ENCODE peak calls at places on chromosomes 2 and 18, in four cellular contexts. M, Z, L and N are unnamed samples.
A peak's percentile ranks its signal among the peaks of the same experiment; 100 is the strongest.

GRCh38 chr2:328761-329160 is 40.9 kb upstream of the ALKAL2 start:
- DNase-seq in L (no peak), M (no peak), Z (no peak), N (no peak)

GRCh38 chr2:15640291-15640711 is 48.6 kb downstream of the DDX1 start:
- DNase-seq in Z (no peak), L (no peak), M (no peak), N (no peak)

GRCh38 chr2:105294844-105295481 is 34.6 kb downstream of the TGFBRAP1 start:
- DNase-seq in L (no peak), M (no peak), Z (no peak), N (no peak)

GRCh38 chr2:109162999-109163398 is 34.0 kb downstream of the SH3RF3 start:
- DNase-seq in M (no peak), Z (no peak), L (no peak), N (peak; percentile 77)

GRCh38 chr2:201642579-201643215 is 606 bp downstream of the TMEM237 start:
- DNase-seq in M (peak; percentile 90), L (peak; percentile 95), Z (peak; percentile 84), N (peak; percentile 87)

GRCh38 chr2:155643056-155643775 is 689.3 kb downstream of the NR4A2 start:
- DNase-seq in L (no peak), M (no peak), Z (no peak), N (no peak)

GRCh38 chr2:24761866-24762265 is 31.3 kb downstream of the PTRHD1 start:
- DNase-seq in Z (no peak), M (no peak), L (no peak), N (no peak)

GRCh38 chr2:158115202-158115783 is 13.6 kb downstream of the UPP2 start:
- DNase-seq in Z (no peak), L (no peak), M (no peak), N (no peak)

GRCh38 chr2:233005096-233005495 is 8.0 kb downstream of the NGEF start:
- DNase-seq in Z (no peak), L (peak; percentile 53), M (peak; percentile 13), N (peak; percentile 2)

GRCh38 chr2:238294046-238294392 is 5.6 kb upstream of the PER2 start:
- DNase-seq in L (peak; percentile 70), Z (no peak), M (no peak), N (no peak)

GRCh38 chr2:59997371-59997770 is 556.1 kb downstream of the BCL11A start:
- DNase-seq in M (no peak), L (no peak), Z (no peak), N (no peak)
- H3K4me3 ChIP-seq in M (no peak overlapping the region), L (no peak overlapping the region), Z (no peak overlapping the region), N (no peak overlapping the region)

DNA sequence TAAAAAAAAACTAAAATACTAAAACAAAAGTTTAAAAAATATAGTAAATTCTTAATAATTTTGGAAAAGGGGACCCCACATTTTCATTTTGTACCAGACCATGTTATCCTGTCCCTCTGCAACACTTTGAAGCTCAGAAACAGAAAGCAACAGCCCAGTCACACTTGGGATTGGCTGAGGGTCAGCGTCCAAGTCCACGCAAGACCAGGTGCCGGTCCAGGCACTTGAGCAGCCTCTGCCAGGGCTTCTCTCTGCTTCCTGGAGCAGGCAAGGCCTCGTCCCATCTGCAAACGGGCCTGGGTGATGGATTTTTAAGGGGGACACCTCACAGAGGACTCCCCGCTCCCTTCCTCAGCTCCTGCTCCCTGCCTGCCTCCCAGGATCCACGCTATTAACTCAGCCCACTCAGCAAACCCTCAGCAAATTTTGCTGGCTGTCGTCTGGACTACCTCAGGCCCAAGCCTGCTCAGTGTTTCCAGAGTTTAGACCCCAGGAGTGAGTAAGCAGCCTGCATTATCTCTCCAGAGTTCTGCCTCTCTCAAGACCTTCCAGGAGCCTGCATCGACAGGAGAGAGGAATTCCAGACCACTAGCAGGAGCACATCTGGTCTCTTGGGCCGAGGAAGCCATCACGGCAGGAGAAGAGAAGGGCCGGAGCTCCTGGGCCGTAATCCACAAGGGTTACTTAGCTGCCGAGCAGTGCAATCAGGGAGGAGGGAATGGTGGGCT is 88.7 kb upstream of the STPG4 start:
- DNase-seq in L (no peak), Z (no peak), M (no peak), N (no peak)
- TF ChIP-seq POLR2AphosphoS5 in L (no peak), Z (peak; percentile 40), M (no peak), N (no peak)

GRCh38 chr2:132009874-132010521 is 151.8 kb downstream of the ANKRD30BL start:
- DNase-seq in M (no peak), L (no peak), Z (no peak), N (no peak)

GRCh38 chr2:132009177-132009873 is 152.4 kb downstream of the ANKRD30BL start:
- DNase-seq in M (no peak), L (no peak), Z (no peak), N (no peak)
- H3K4me3 ChIP-seq in M (peak overlapping the region; percentile 38), L (no peak overlapping the region), Z (peak overlapping the region; percentile 40), N (peak overlapping the region; percentile 39)

GRCh38 chr18:76336241-76336640 is 158.8 kb downstream of the ZNF516 start:
- DNase-seq in L (no peak), Z (no peak), M (no peak), N (no peak)
- TF ChIP-seq POLR2AphosphoS5 in L (no peak), Z (no peak), M (no peak), N (no peak)

GRCh38 chr2:203763425-203764272 is 57.2 kb downstream of the CD28 start:
- DNase-seq in L (no peak), Z (no peak), M (no peak), N (no peak)
- H3K4me3 ChIP-seq in L (no peak overlapping the region), Z (no peak overlapping the region), M (no peak overlapping the region), N (no peak overlapping the region)

DNA sequence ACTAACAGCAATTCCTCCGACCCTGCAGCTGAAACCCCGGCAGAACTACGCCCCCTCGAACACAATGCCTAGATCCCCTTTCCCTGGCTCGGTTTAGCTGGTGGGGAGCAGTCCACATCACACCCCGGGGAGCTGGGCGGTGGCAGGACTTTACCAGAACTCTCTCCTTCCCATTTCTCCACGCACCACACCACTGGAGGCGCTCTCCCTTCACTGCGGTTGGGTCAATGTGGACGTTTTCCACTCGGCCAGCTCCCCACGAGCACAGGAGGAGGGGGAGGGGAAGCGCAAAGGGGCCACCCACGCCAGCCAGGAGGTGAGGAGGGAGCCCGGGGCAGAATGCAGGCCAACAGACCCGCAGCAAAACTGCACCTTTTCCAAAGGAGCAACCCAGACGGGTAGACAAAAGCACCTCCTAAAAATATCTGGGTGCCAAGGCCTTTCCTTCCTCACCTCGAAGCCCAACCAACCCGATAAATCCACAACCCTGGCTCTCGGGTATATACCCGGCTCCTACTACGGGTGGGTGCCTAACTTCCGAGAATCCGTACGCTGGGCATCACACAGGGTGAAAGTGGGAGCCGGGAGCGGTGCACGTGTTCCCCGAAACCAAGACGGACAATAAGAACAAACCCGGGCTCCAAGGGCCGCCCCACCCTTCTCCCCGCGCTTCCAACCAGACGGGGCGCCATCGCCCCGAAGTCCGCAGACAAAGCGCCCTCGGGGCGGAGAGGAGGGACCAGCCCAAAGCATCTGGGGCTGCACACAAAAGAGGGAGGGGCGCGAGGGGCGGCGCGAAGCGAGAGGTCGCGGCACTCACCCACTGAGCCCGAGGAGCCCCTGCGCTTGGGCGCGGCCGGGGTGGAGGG is 1.1 kb downstream of the RTN4 start:
- DNase-seq in Z (peak; percentile 92), L (peak; percentile 93), M (peak; percentile 93), N (peak; percentile 86)
- TF ChIP-seq POLR2AphosphoS5 in Z (peak; percentile 41), L (peak; percentile 69), M (peak; percentile 12), N (peak; percentile 86)

DNA sequence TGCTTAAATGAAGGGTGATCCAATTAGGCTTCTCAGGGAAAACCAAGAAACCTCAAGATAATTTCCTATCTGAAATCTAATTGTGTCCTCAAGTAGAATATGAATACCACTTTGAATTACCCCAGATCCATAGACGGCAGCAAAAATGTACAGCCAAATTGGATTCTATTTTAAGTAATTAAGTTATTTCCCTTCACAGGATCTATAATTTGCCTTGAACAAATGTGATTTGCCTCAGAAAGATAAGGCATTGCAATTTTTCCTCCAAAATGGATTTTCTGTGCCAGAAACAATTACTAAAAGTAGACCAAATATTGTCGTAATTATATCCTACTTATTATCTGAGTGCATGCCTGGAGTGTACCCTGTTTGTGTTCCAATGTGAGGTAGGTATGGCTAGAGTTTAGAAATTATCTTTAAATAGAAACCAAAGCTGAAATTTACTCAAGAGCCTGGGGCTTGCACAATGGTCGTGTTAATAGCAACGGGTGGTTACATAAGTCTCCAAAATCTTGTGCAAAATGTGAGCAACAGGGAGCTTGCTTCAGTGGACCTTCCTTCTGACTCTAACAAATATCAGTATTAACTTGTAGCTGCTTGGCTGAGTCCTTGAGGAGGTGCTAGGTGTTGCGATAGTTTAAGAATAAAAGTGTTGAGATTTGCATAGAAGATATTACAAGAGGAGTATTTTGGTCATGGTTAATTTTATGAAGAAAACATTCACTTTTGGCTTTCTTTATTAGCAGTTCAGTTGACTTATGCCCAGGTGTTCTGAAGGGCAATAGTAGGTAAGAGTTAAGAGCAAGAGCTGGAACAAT is 4.8 kb downstream of the CXCR4 start:
- DNase-seq in Z (no peak), M (no peak), L (no peak), N (no peak)
- H3K4me3 ChIP-seq in Z (no peak overlapping the region), M (no peak overlapping the region), L (peak overlapping the region; percentile 64), N (no peak overlapping the region)

DNA sequence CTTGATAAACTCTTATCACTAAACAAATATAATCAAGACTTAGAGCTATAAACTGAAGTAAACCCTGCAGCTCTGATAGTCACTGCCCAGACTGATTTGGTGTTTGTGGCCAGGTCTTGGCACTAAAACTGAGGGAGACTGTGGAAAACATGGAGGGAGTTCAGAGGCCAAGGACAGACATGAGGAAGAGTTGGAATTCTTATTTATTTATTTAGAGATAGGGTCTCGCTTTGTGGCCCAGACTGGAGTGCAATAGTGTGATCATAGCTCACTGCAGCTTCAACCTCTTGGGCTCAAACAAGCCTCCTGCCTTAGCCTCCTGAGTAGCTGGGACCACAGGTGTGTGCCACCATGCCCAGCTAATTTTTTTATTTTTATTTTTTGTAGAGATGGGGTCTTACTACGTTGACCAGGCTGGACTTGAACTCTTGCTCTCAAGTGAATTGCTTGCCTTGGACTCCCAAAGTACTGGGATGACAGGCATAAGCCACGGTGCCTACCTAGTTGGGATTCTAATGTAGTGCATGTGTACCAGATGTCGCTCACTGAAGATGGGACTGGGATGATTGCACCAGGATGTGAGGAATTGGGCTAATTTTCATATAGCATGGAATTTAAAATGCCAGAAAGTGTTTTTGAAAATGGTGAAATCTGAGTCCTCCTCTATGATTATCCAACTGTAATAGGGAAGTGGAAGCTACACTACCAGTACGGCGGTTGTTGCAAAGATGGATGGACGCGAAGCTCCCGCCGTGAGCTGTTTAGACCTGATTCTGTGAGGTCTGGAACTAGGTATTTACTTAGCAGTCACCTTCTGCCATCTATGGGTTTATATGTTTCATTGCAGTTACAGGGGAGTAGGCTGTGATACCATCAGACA is 52.7 kb upstream of the CTLA4 start:
- DNase-seq in M (no peak), L (peak; percentile 76), Z (peak; percentile 71), N (peak; percentile 35)
- TF ChIP-seq POLR2AphosphoS5 in M (no peak), L (no peak), Z (no peak), N (no peak)

DNA sequence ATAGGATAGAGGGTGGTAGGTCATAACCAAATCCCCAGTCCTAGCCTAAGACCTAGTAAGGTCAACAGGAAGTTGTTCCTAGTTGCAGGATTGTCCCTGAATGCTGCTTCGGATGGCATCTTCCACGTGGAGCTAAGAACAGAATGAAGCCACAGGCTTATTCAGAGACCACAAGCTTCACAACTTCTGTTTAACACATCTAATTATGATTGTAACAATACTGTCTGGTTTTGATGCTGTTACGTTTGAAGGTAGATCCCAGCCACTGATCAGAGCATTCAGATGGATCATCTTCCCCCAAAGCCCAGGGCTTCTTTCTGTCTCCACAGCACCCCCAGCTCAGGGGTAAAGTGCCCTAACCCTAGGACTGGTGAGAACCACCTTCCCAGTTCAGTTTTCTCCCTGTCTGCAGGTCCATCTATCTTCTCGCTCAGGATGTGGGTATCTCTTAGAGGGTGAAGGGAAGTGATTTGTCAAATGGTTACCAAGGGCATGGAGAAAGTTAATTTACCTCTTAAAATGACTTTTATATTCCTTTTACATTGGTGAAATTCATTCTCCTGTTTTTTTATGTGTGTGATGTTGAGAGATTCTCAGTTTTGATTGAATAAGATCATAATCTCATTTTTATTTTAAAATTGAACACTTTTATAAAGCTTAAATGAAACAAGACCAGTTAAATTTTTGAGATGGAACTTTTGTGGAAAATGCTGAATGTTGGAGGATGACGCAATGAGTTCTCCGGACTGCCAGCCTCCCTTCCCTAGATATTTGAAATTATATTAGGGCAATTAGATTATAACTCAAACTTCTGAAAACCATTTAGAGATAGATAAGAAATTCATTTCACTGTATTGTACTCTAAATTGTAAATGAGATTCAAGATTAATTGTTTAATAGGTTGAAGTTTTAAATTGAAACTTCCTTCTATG is 66.5 kb downstream of the RHBDD1 start:
- DNase-seq in L (no peak), M (no peak), Z (no peak), N (no peak)
- H3K4me3 ChIP-seq in L (no peak overlapping the region), M (no peak overlapping the region), Z (no peak overlapping the region), N (no peak overlapping the region)